ENCODE peak calls at places on chromosomes 6 and 20, in six cellular contexts. One of them, this sample, is unnamed.

GRCh38 chr6:159467473-159468041 is 225.5 kb downstream of the SOD2 start:
- DNase-seq in fibroblast of mammary gland: peak
- DNase-seq in kidney epithelial cell: no peak
- DNase-seq in stomach: no peak
- DNase-seq in mammary epithelial cell: peak
- DNase-seq in astrocyte: no peak
- DNase-seq in this sample: no peak

GRCh38 chr6:122476131-122476530 is 4.5 kb upstream of the SERINC1 start:
- DNase-seq in stomach: no peak
- DNase-seq in fibroblast of mammary gland: peak
- DNase-seq in astrocyte: peak
- DNase-seq in kidney epithelial cell: no peak
- DNase-seq in mammary epithelial cell: no peak
- DNase-seq in this sample: no peak

GRCh38 chr6:118725944-118726343 is 74.6 kb upstream of the CEP85L start:
- DNase-seq in kidney epithelial cell: no peak
- DNase-seq in mammary epithelial cell: no peak
- DNase-seq in stomach: no peak
- DNase-seq in astrocyte: no peak
- DNase-seq in fibroblast of mammary gland: no peak
- DNase-seq in this sample: no peak

GRCh38 chr6:125831660-125832059 is 40.9 kb downstream of the NCOA7 start:
- DNase-seq in astrocyte: no peak
- DNase-seq in mammary epithelial cell: no peak
- DNase-seq in kidney epithelial cell: no peak
- DNase-seq in fibroblast of mammary gland: no peak
- DNase-seq in stomach: no peak
- DNase-seq in this sample: no peak

GRCh38 chr6:84329077-84329476 is 101.6 kb upstream of the CEP162 start:
- DNase-seq in astrocyte: no peak
- DNase-seq in kidney epithelial cell: no peak
- DNase-seq in mammary epithelial cell: no peak
- DNase-seq in fibroblast of mammary gland: no peak
- DNase-seq in stomach: no peak
- DNase-seq in this sample: no peak

GRCh38 chr6:20408851-20409250 is 7.2 kb downstream of the E2F3 start:
- DNase-seq in astrocyte: no peak
- DNase-seq in stomach: no peak
- DNase-seq in fibroblast of mammary gland: no peak
- DNase-seq in mammary epithelial cell: no peak
- DNase-seq in kidney epithelial cell: no peak
- DNase-seq in this sample: no peak

GRCh38 chr6:105757512-105758200 is 328.5 kb upstream of the PRDM1 start:
- DNase-seq in mammary epithelial cell: peak
- DNase-seq in kidney epithelial cell: no peak
- DNase-seq in fibroblast of mammary gland: no peak
- DNase-seq in astrocyte: no peak
- DNase-seq in stomach: no peak
- DNase-seq in this sample: no peak

GRCh38 chr6:36904096-36904495 is 18.3 kb downstream of the C6orf89 start:
- DNase-seq in mammary epithelial cell: no peak
- DNase-seq in stomach: no peak
- DNase-seq in fibroblast of mammary gland: no peak
- DNase-seq in astrocyte: no peak
- DNase-seq in kidney epithelial cell: no peak
- DNase-seq in this sample: no peak

GRCh38 chr20:32158351-32158750 is 48.8 kb downstream of the TM9SF4 start:
- DNase-seq in stomach: no peak
- DNase-seq in astrocyte: no peak
- DNase-seq in fibroblast of mammary gland: no peak
- DNase-seq in mammary epithelial cell: no peak
- DNase-seq in kidney epithelial cell: no peak
- DNase-seq in this sample: no peak

GRCh38 chr20:32466739-32467505 is 108.8 kb downstream of the ASXL1 start:
- DNase-seq in stomach: no peak
- DNase-seq in fibroblast of mammary gland: no peak
- DNase-seq in astrocyte: no peak
- DNase-seq in mammary epithelial cell: no peak
- DNase-seq in kidney epithelial cell: no peak
- DNase-seq in this sample: no peak

GRCh38 chr6:138289739-138290138 is 71.4 kb upstream of the PBOV1 start:
- DNase-seq in stomach: peak
- DNase-seq in kidney epithelial cell: no peak
- DNase-seq in mammary epithelial cell: peak
- DNase-seq in astrocyte: no peak
- DNase-seq in fibroblast of mammary gland: no peak
- DNase-seq in this sample: no peak

GRCh38 chr6:3230275-3231212 is 3.1 kb upstream of the TUBB2B start:
- DNase-seq in kidney epithelial cell: no peak
- DNase-seq in fibroblast of mammary gland: no peak
- DNase-seq in stomach: no peak
- DNase-seq in astrocyte: peak
- DNase-seq in mammary epithelial cell: no peak
- DNase-seq in this sample: no peak

GRCh38 chr6:76682842-76683241 is 610.4 kb upstream of the IMPG1 start:
- DNase-seq in mammary epithelial cell: no peak
- DNase-seq in astrocyte: no peak
- DNase-seq in stomach: no peak
- DNase-seq in kidney epithelial cell: no peak
- DNase-seq in fibroblast of mammary gland: peak
- DNase-seq in this sample: no peak

GRCh38 chr20:50561379-50562078 is 51.3 kb downstream of the PTPN1 start:
- DNase-seq in mammary epithelial cell: peak
- DNase-seq in stomach: no peak
- DNase-seq in fibroblast of mammary gland: peak
- DNase-seq in astrocyte: peak
- DNase-seq in kidney epithelial cell: peak
- DNase-seq in this sample: peak

GRCh38 chr20:17533396-17533795 is 2.2 kb upstream of the BFSP1 start:
- DNase-seq in astrocyte: peak
- DNase-seq in mammary epithelial cell: peak
- DNase-seq in stomach: no peak
- DNase-seq in fibroblast of mammary gland: peak
- DNase-seq in kidney epithelial cell: no peak
- DNase-seq in this sample: no peak

GRCh38 chr6:129417416-129418086 is 292.4 kb downstream of the ARHGAP18 start:
- DNase-seq in astrocyte: no peak
- DNase-seq in fibroblast of mammary gland: no peak
- DNase-seq in stomach: no peak
- DNase-seq in kidney epithelial cell: no peak
- DNase-seq in mammary epithelial cell: no peak
- DNase-seq in this sample: no peak
- H3K4me3 ChIP-seq in astrocyte: no peak
- H3K4me3 ChIP-seq in fibroblast of mammary gland: no peak
- H3K4me3 ChIP-seq in stomach: no peak
- H3K4me3 ChIP-seq in kidney epithelial cell: no peak
- H3K4me3 ChIP-seq in mammary epithelial cell: no peak
- H3K4me3 ChIP-seq in this sample: no peak

GRCh38 chr6:149962461-149963211 is 1.1 kb upstream of the ULBP1 start:
- DNase-seq in mammary epithelial cell: no peak
- DNase-seq in stomach: no peak
- DNase-seq in fibroblast of mammary gland: no peak
- DNase-seq in kidney epithelial cell: no peak
- DNase-seq in astrocyte: no peak
- DNase-seq in this sample: no peak

GRCh38 chr6:149963212-149963461 is 606 bp upstream of the ULBP1 start:
- DNase-seq in mammary epithelial cell: no peak
- DNase-seq in stomach: no peak
- DNase-seq in kidney epithelial cell: peak
- DNase-seq in fibroblast of mammary gland: no peak
- DNase-seq in astrocyte: peak
- DNase-seq in this sample: no peak

GRCh38 chr6:149964243-149965190 is 774 bp downstream of the ULBP1 start:
- DNase-seq in astrocyte: peak
- DNase-seq in kidney epithelial cell: no peak
- DNase-seq in fibroblast of mammary gland: peak
- DNase-seq in stomach: no peak
- DNase-seq in mammary epithelial cell: no peak
- DNase-seq in this sample: no peak

GRCh38 chr6:149965191-149966020 is 1.7 kb downstream of the ULBP1 start:
- DNase-seq in mammary epithelial cell: no peak
- DNase-seq in kidney epithelial cell: no peak
- DNase-seq in fibroblast of mammary gland: peak
- DNase-seq in astrocyte: no peak
- DNase-seq in stomach: no peak
- DNase-seq in this sample: no peak

DNA sequence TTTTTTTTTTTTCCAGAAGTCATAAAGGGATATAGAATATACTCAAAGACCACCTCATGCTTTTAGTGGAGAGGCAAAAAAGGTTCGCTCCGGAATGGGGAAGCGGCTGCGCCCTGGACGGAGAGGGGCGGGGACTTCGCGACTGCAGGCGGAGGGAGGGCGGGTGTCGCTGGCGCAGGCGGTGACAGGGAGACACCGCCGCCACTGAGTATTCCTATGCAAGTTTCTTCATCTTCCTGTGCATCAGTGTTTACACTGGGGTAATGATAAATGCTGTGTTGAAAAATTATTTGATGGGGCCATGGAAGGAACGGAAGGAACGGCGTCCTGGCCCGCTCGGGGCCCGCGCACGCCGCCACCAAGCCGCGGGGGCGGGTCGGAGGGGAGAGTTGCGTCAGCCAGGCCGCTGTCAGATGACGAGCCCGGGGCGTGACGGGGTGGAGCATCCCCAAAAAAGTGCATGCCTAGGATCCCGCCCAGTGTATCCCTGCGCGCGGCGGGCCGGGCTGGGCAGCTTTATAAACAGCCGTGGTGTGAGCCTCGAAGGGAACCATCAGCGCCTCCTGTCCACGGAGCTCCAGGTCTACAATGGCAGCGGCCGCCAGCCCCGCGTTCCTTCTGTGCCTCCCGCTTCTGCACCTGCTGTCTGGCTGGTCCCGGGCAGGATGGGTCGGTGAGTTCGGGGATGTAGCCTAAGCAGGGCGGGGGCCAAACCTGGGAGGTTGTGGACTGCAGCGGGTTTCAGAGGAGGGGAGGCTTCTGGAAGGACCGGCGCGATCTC is at the start of gene ULBP1:
- DNase-seq in kidney epithelial cell: no peak
- DNase-seq in stomach: peak
- DNase-seq in fibroblast of mammary gland: peak
- DNase-seq in mammary epithelial cell: peak
- DNase-seq in astrocyte: peak
- DNase-seq in this sample: peak
- TF ChIP-seq CTCF in kidney epithelial cell: peak
- TF ChIP-seq CTCF in stomach: no peak
- TF ChIP-seq CTCF in fibroblast of mammary gland: no peak
- TF ChIP-seq CTCF in mammary epithelial cell: no peak
- TF ChIP-seq CTCF in astrocyte: no peak
- TF ChIP-seq CTCF in this sample: peak

DNA sequence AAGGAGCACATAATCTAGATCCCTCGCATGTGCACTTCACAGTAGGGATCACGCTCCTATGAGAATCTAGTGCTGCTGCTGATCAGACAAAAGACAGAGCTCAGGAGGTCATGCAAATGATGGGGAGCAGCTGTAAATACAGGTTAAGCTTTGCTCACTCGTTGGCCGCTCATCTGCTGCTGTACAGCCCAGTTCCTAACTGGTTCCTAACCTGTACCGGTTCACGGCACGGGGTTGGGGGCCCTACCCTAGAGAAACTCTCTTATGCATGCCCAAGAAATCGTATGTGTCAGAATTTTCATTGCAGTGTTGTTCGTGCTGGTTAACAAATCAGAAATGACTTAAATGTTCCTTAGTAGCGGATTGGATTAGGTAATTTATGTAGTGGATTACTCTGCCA is 116.1 kb downstream of the CDH26 start:
- DNase-seq in mammary epithelial cell: no peak
- DNase-seq in fibroblast of mammary gland: no peak
- DNase-seq in kidney epithelial cell: no peak
- DNase-seq in stomach: no peak
- DNase-seq in astrocyte: no peak
- DNase-seq in this sample: no peak
- H3K4me3 ChIP-seq in mammary epithelial cell: no peak
- H3K4me3 ChIP-seq in fibroblast of mammary gland: no peak
- H3K4me3 ChIP-seq in kidney epithelial cell: no peak
- H3K4me3 ChIP-seq in stomach: no peak
- H3K4me3 ChIP-seq in astrocyte: no peak
- H3K4me3 ChIP-seq in this sample: no peak

DNA sequence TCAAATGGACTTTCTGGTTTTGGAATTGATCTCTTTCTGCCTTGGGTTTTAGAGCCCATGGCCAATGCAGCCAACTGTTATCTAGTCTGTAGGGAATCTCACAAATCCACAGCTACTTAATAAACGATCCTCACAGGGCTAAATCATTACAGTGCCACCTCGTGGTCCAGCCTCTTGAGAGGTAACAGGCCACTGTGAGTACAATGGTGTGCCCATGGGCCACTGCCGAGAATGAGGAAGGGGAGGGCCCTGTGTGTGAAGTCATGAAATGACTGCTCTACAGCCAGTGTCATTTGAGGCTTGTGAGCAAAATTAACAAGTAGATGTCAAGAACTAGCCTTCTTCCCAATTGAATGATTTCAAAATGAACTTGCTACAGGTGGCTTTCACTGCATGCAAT is 54.3 kb upstream of the GMPR start:
- DNase-seq in astrocyte: no peak
- DNase-seq in mammary epithelial cell: peak
- DNase-seq in fibroblast of mammary gland: peak
- DNase-seq in stomach: peak
- DNase-seq in kidney epithelial cell: no peak
- DNase-seq in this sample: no peak
- TF ChIP-seq CTCF in astrocyte: no peak
- TF ChIP-seq CTCF in mammary epithelial cell: peak
- TF ChIP-seq CTCF in fibroblast of mammary gland: peak
- TF ChIP-seq CTCF in stomach: no peak
- TF ChIP-seq CTCF in kidney epithelial cell: peak
- TF ChIP-seq CTCF in this sample: peak